ENCODE peak calls at places on chromosomes 16 and 17, in ten cellular contexts. L is HCT116, R is esophagus squamous epithelium, P is heart right ventricle, A is right atrium auricular region, M is testis, S is body of pancreas, V is Peyer's patch, X is A549, T is GM06990. F is an unnamed sample.
A peak's percentile ranks its signal among the peaks of the same experiment; 100 is the strongest.

GRCh38 chr17:18141210-18141803 is 32.8 kb downstream of the MYO15A start:
- DNase-seq in S (peak; percentile 33), A (no peak), L (no peak), M (peak; percentile 47), P (no peak), X (peak; percentile 64), T (no peak), R (no peak), V (no peak), F (no peak)

GRCh38 chr17:4934173-4934979 is 2.3 kb downstream of the GP1BA start:
- DNase-seq in P (peak; percentile 37), S (peak; percentile 52), T (peak; percentile 59), M (no peak), R (no peak), X (no peak), L (no peak), V (no peak), A (no peak), F (no peak)

GRCh38 chr16:5776876-5777275 is 679.3 kb upstream of the EEF2KMT start:
- DNase-seq in L (no peak), A (no peak), T (no peak), M (no peak), P (no peak), V (no peak), R (no peak), S (no peak), X (no peak), F (no peak)

GRCh38 chr17:34852614-34853013 is 108.6 kb downstream of the CCT6B start:
- DNase-seq in V (no peak), A (no peak), S (no peak), T (no peak), P (no peak), X (peak; percentile 40), M (no peak), R (no peak), L (peak; percentile 4), F (no peak)

GRCh38 chr16:78961464-78961863 is 639.1 kb downstream of the MAF start:
- DNase-seq in S (no peak), P (no peak), X (no peak), M (no peak), R (no peak), L (no peak), A (no peak), T (peak; percentile 42), V (no peak), F (no peak)

GRCh38 chr17:41785091-41785875 is 1.2 kb downstream of the JUP start:
- DNase-seq in L (no peak), P (no peak), V (no peak), T (no peak), S (no peak), X (peak; percentile 78), M (no peak), A (no peak), R (no peak), F (no peak)

GRCh38 chr17:235831-236640 is 54.6 kb upstream of the DOC2B start:
- DNase-seq in S (peak; percentile 6), R (no peak), P (no peak), L (no peak), M (no peak), T (no peak), V (no peak), A (no peak), X (no peak), F (no peak)

GRCh38 chr17:74424117-74424516 is 7.8 kb upstream of the GPRC5C start:
- DNase-seq in R (no peak), L (no peak), P (no peak), M (no peak), S (no peak), X (no peak), A (no peak), T (no peak), V (no peak), F (no peak)

GRCh38 chr16:64240586-64240985 is 881.3 kb downstream of the CDH11 start:
- DNase-seq in P (no peak), X (no peak), R (no peak), M (no peak), L (no peak), S (no peak), A (no peak), T (no peak), V (no peak), F (no peak)

GRCh38 chr16:85171809-85172464 is 59.7 kb upstream of the CIBAR2 start:
- DNase-seq in A (no peak), S (no peak), L (no peak), R (no peak), T (no peak), X (no peak), V (no peak), M (no peak), P (no peak), F (no peak)
- H3K4me3 ChIP-seq in A (peak overlapping the region; percentile 15), S (no peak overlapping the region), L (peak overlapping the region; percentile 40), R (peak overlapping the region; percentile 70), T (peak overlapping the region; percentile 43), X (no peak overlapping the region), V (no peak overlapping the region), M (no peak overlapping the region), P (no peak overlapping the region), F (no peak overlapping the region)

DNA sequence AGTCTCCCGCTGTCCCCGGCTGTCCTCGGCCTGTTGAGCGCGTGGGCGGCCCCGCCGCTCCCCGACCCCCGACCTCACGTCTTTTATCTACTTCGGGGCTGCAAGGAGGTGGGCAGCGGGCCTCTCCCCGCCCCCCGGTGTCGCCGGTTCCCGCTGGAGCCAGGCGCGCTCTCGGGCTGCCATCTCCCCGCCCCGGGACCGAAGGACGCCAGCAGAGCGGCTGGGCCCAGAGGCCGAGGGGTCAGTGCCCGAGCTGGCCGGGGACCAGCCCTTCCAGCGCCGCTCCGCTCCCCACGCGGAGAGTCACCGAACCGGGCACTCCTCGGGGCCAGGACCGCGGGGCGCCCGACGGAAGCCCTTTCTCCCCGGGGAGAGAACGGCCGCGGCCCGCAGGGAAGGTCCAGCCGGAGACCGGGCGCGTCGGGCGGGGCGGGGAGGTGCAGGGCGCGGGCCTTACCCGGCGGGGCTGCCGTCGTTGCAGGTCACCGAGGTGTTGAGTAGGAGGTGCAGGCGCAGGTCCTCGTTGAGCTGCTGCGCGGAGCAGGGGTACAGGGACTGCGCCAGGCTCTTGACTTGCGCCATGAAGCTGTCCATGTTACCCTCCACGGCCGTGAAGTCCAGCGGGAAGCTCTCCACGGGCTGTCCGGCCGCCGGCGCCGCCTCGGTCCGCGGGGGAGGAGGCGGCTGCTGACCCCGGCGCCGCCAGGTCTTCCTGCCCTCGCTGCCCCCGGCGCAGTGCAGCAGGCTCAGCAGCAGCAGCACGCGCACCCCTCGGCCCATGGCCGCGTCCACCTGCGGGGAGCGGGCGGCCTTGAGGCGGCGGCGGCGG is 643 bp downstream of the NOTUM start:
- DNase-seq in L (no peak), V (no peak), A (no peak), R (no peak), X (peak; percentile 53), P (no peak), T (no peak), M (no peak), S (no peak), F (no peak)
- H3K4me3 ChIP-seq in L (peak overlapping the region; percentile 69), V (peak overlapping the region; percentile 32), A (peak overlapping the region; percentile 21), R (peak overlapping the region; percentile 72), X (peak overlapping the region; percentile 52), P (peak overlapping the region; percentile 25), T (peak overlapping the region; percentile 22), M (peak overlapping the region; percentile 24), S (no peak overlapping the region), F (peak overlapping the region; percentile 45)

GRCh38 chr16:46687486-46687885 is 1.5 kb downstream of the VPS35 start:
- DNase-seq in S (no peak), L (no peak), R (no peak), T (no peak), P (no peak), M (no peak), X (no peak), V (no peak), A (no peak), F (no peak)
- H3K4me3 ChIP-seq in S (no peak overlapping the region), L (peak overlapping the region; percentile 95), R (peak overlapping the region; percentile 87), T (peak overlapping the region; percentile 95), P (no peak overlapping the region), M (no peak overlapping the region), X (peak overlapping the region; percentile 58), V (no peak overlapping the region), A (no peak overlapping the region), F (no peak overlapping the region)

GRCh38 chr16:88631920-88632586 is 6.3 kb upstream of the IL17C start:
- DNase-seq in S (no peak), X (no peak), R (no peak), M (no peak), T (no peak), P (no peak), V (no peak), L (no peak), A (no peak), F (no peak)

GRCh38 chr16:88634141-88634993 is 4.0 kb upstream of the IL17C start:
- DNase-seq in A (no peak), S (no peak), T (peak; percentile 77), M (peak; percentile 25), P (peak; percentile 57), R (no peak), V (peak; percentile 69), X (no peak), L (no peak), F (peak; percentile 20)

GRCh38 chr16:88632587-88632930 is 5.8 kb upstream of the IL17C start:
- DNase-seq in P (no peak), L (no peak), M (no peak), S (no peak), A (no peak), T (no peak), X (no peak), V (no peak), R (no peak), F (no peak)

GRCh38 chr16:88634994-88635670 is 3.2 kb upstream of the IL17C start:
- DNase-seq in P (peak; percentile 16), M (no peak), L (no peak), S (no peak), X (peak; percentile 36), V (no peak), T (no peak), A (no peak), R (no peak), F (no peak)

GRCh38 chr16:88633684-88634140 is 4.7 kb upstream of the IL17C start:
- DNase-seq in M (peak; percentile 36), L (no peak), X (peak; percentile 68), T (no peak), V (no peak), S (peak; percentile 45), P (peak; percentile 22), A (no peak), R (no peak), F (peak; percentile 53)
- H3K4me3 ChIP-seq in M (no peak overlapping the region), L (no peak overlapping the region), X (no peak overlapping the region), T (peak overlapping the region; percentile 66), V (peak overlapping the region; percentile 41), S (no peak overlapping the region), P (no peak overlapping the region), A (no peak overlapping the region), R (peak overlapping the region; percentile 59), F (peak overlapping the region; percentile 73)

DNA sequence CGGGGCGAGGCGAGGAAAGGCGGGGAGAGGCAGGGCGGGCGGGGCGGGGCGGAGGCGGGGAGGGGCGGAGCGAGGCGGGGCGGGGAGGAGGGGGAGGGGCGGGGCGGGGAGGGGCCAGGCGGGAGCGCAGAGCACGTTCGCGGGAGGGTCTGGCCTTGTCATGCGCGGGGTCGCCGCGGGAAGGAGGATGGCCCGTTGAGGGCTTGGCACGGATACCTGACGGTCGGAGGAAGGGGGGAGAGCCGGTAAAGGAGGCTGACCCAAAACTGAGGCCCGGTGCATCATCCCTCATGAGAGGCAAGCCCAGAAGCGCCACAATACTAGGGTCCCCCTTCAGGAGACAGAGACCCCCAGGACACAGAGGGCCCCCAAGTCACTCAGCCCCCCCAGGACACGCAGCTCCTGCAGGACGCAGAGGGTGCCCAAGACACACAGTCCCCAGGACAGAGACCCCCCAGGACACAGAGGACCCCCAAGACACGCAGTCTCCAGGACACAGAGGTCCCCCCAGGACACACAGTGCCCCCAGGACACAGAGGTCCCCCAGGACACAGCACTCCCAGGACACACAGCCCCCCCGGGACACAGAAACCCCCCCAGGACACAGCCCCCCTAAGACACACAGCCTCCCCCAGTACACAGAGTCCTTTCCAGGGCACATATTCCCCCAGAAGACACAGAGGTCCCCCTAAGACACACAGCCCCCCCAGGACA is 674 bp upstream of the WDR45B start:
- DNase-seq in T (peak; percentile 43), P (peak; percentile 69), L (no peak), V (no peak), A (peak; percentile 68), M (peak; percentile 50), X (peak; percentile 38), R (peak; percentile 38), S (peak; percentile 43), F (no peak)
- H3K4me3 ChIP-seq in T (peak overlapping the region; percentile 50), P (no peak overlapping the region), L (peak overlapping the region; percentile 51), V (peak overlapping the region; percentile 30), A (peak overlapping the region; percentile 25), M (peak overlapping the region; percentile 3), X (peak overlapping the region; percentile 43), R (peak overlapping the region; percentile 64), S (no peak overlapping the region), F (no peak overlapping the region)